ENCODE peak calls at places on chromosomes 2 and 18, in six cellular contexts. C is Panc1; J is IMR-90; Z is CD8-positive, alpha-beta memory T cell; O is sigmoid colon; R is GM23248. T is an unnamed sample.

GRCh38 chr18:53534203-53534602 is 690.3 kb downstream of the MBD2 start:
- DNase-seq in Z (no peak), O (no peak), J (no peak), C (no peak), R (no peak), T (no peak)

GRCh38 chr18:48529796-48530195 is 9.0 kb upstream of the CTIF start:
- DNase-seq in O (no peak), J (peak; percentile 77), R (peak; percentile 85), C (no peak), Z (no peak), T (no peak)

GRCh38 chr18:3238742-3239141 is 8.9 kb upstream of the MYL12A start:
- DNase-seq in O (no peak), J (no peak), C (no peak), Z (no peak), R (peak; percentile 21), T (no peak)

GRCh38 chr2:151729416-151729811 is 4.9 kb downstream of the NEB start:
- DNase-seq in O (no peak), C (no peak), R (no peak), J (no peak), Z (no peak), T (no peak)

GRCh38 chr2:174836345-174836999 is 72.2 kb upstream of the CHRNA1 start:
- DNase-seq in J (peak; percentile 97), O (no peak), C (no peak), Z (no peak), R (peak; percentile 89), T (no peak)

GRCh38 chr2:98029718-98030222 is 34.0 kb upstream of the TMEM131 start:
- DNase-seq in R (peak; percentile 24), J (peak; percentile 40), O (no peak), C (no peak), Z (no peak), T (no peak)

GRCh38 chr18:765764-766549 is 46.1 kb downstream of the YES1 start:
- DNase-seq in Z (no peak), C (no peak), J (no peak), O (no peak), R (no peak), T (no peak)

GRCh38 chr2:98387478-98387877 is 41.2 kb downstream of the CNGA3 start:
- DNase-seq in J (no peak), R (no peak), Z (no peak), C (no peak), O (no peak), T (no peak)

GRCh38 chr2:239772721-239773120 is 252.4 kb downstream of the NDUFA10 start:
- DNase-seq in C (no peak), J (no peak), R (no peak), O (peak; percentile 48), Z (no peak), T (no peak)

GRCh38 chr2:38836801-38837200 is 38.9 kb downstream of the DHX57 start:
- DNase-seq in O (no peak), C (no peak), J (peak; percentile 10), Z (no peak), R (no peak), T (no peak)

GRCh38 chr2:127537644-127538043 is 2.2 kb downstream of the MYO7B start:
- DNase-seq in C (no peak), R (no peak), J (no peak), O (no peak), Z (no peak), T (no peak)

GRCh38 chr2:28821295-28821958 is 10.8 kb downstream of the SPDYA start:
- DNase-seq in R (peak; percentile 51), C (peak; percentile 75), Z (peak; percentile 50), J (peak; percentile 65), O (no peak), T (no peak)

GRCh38 chr2:28710545-28710944 is 41.1 kb upstream of the PPP1CB start:
- DNase-seq in O (no peak), C (no peak), Z (no peak), J (no peak), R (no peak), T (no peak)

GRCh38 chr2:156891609-156892008 is 365.9 kb upstream of the GALNT5 start:
- DNase-seq in J (no peak), R (no peak), Z (no peak), C (no peak), O (no peak), T (no peak)

GRCh38 chr2:229273384-229274338 is 2.6 kb upstream of the PID1 start:
- DNase-seq in R (peak; percentile 85), O (peak; percentile 80), C (peak; percentile 61), Z (no peak), J (peak; percentile 67), T (peak; percentile 24)

GRCh38 chr18:45670281-45670962 is 53.6 kb upstream of the SLC14A1 start:
- DNase-seq in J (peak; percentile 85), C (no peak), R (peak; percentile 85), Z (peak; percentile 33), O (no peak), T (no peak)

GRCh38 chr2:233021771-233022170 is 8.7 kb upstream of the NGEF start:
- DNase-seq in R (peak; percentile 52), J (peak; percentile 31), O (no peak), Z (no peak), C (no peak), T (no peak)

GRCh38 chr2:29097569-29097968 is 17.6 kb upstream of the CLIP4 start:
- DNase-seq in C (no peak), O (no peak), Z (no peak), J (no peak), R (no peak), T (no peak)

GRCh38 chr2:65128297-65129190 is 1.4 kb downstream of the RAB1A start:
- DNase-seq in R (peak; percentile 82), J (peak; percentile 45), C (no peak), Z (no peak), O (no peak), T (no peak)

GRCh38 chr2:16218651-16219050 is 278.3 kb downstream of the MYCN start:
- DNase-seq in Z (no peak), O (no peak), J (no peak), R (no peak), C (no peak), T (no peak)

GRCh38 chr2:68404164-68404563 is 39.1 kb downstream of the PLEK start:
- DNase-seq in Z (no peak), R (no peak), J (no peak), C (no peak), O (no peak), T (no peak)

GRCh38 chr2:173235947-173236803 is 118.5 kb upstream of the CDCA7 start:
- DNase-seq in R (no peak), J (no peak), O (no peak), Z (no peak), C (no peak), T (no peak)

GRCh38 chr2:147559068-147559467 is 285.8 kb upstream of the ACVR2A start:
- DNase-seq in J (no peak), O (no peak), R (no peak), Z (no peak), C (no peak), T (no peak)

GRCh38 chr2:189221811-189222210 is 42.2 kb upstream of the COL5A2 start:
- DNase-seq in J (peak; percentile 57), Z (no peak), C (no peak), O (no peak), R (peak; percentile 72), T (no peak)

GRCh38 chr2:223488814-223489213 is 113.3 kb downstream of the SCG2 start:
- DNase-seq in Z (no peak), J (peak; percentile 70), R (peak; percentile 61), O (no peak), C (no peak), T (no peak)

DNA sequence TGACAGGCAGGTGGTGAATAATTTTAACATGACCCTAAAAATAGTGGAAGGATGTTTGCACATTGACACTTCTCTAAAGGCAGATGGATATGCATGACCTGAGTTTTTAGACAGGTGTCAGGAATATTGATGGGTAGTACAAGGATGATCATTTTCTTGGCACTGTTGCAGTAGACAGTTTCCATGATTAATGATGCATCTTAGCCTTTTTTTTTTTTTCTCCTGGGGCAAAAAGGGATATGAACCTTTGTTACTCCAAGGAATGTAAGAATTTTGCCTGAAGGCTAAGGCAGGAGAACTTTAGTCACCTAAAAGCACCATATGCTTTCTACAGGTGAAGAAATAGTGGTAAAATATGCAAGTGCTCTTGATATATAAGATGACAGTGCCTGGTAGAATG is 136.3 kb upstream of the CAVIN2 start:
- DNase-seq in O (no peak), J (no peak), R (no peak), Z (no peak), C (no peak), T (no peak)
- H3K36me3 ChIP-seq in O (no peaks in the 10 kb centered on the region), J (no peaks in the 10 kb centered on the region), R (no peaks in the 10 kb centered on the region), Z (no peaks in the 10 kb centered on the region), C (no peaks in the 10 kb centered on the region), T (no peaks in the 10 kb centered on the region)

DNA sequence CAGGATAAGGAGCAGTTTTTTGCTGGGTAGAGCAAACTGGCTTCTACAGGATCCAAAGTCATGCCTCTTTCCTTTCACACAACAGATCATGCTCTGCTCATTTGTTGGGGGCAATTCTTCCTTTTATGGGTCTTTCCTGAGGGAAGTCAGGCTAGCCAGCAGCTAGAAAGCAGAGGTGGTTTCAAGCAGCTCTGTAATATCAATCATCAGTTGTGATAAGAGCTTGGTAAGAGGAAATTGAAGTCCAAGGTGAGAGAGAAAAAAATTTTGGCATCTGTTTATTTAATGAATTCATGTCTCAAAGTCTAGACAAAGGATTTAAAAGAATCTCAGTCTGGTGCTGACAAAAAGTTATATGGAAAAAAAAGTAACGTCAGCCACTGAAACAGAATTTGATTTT is 6.2 kb downstream of the TMEM87B start:
- DNase-seq in J (no peak), C (no peak), Z (no peak), R (no peak), O (no peak), T (no peak)
- H3K36me3 ChIP-seq in J (peaks cover 29% of the 10 kb centered on the region), C (peaks cover 8% of the 10 kb centered on the region), Z (peaks cover 33% of the 10 kb centered on the region), R (peaks cover 30% of the 10 kb centered on the region), O (no peaks in the 10 kb centered on the region), T (peaks cover 47% of the 10 kb centered on the region)

GRCh38 chr2:113167115-113167932 is 6.4 kb upstream of the PSD4 start:
- DNase-seq in R (peak; percentile 28), J (no peak), O (no peak), C (no peak), Z (no peak), T (no peak)

GRCh38 chr2:113164930-113165585 is 8.7 kb upstream of the PSD4 start:
- DNase-seq in J (no peak), C (no peak), Z (no peak), O (no peak), R (no peak), T (no peak)

GRCh38 chr2:113167962-113168340 is 5.8 kb upstream of the PSD4 start:
- DNase-seq in Z (no peak), C (no peak), J (no peak), R (no peak), O (no peak), T (no peak)

GRCh38 chr2:113164234-113164929 is 9.4 kb upstream of the PSD4 start:
- DNase-seq in J (no peak), R (no peak), Z (no peak), O (no peak), C (no peak), T (no peak)

GRCh38 chr2:113166187-113166645 is 7.6 kb upstream of the PSD4 start:
- DNase-seq in O (no peak), J (no peak), C (no peak), R (no peak), Z (no peak), T (no peak)
- H3K36me3 ChIP-seq in O (no peaks in the 10 kb centered on the region), J (no peaks in the 10 kb centered on the region), C (no peaks in the 10 kb centered on the region), R (no peaks in the 10 kb centered on the region), Z (no peaks in the 10 kb centered on the region), T (no peaks in the 10 kb centered on the region)

DNA sequence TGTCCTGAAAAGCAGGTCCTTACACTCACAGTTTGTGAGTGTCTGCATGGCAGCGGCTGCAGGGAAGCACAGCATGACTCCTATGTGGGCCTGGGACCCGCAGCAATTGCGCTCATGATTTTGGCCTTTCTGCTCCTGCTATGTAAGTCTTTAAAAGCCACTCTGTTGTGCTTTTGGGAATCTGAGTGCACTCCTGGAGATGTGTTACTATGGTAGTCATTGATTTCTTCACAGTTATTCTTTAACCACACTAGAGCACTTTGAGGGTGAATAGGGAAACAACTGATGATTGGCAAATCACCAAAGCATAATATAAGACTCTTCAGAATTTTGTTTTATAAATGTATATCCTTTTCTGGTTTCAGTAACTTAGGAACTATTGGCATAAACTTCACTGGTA is 40.9 kb downstream of the DSG2 start:
- DNase-seq in Z (no peak), C (no peak), R (no peak), J (no peak), O (no peak), T (no peak)
- H3K36me3 ChIP-seq in Z (no peaks in the 10 kb centered on the region), C (no peaks in the 10 kb centered on the region), R (no peaks in the 10 kb centered on the region), J (no peaks in the 10 kb centered on the region), O (no peaks in the 10 kb centered on the region), T (peaks cover 50% of the 10 kb centered on the region)

T was measured in left ventricle myocardium inferior.